ENCODE peak calls at places on chromosomes 2 and 18, in eight cellular contexts. One of them, this sample, is unnamed.

GRCh38 chr2:11343626-11344341 is 652 bp downstream of the ROCK2 start:
- DNase-seq in AG04450: no peak
- DNase-seq in transverse colon: peak; percentile 67
- DNase-seq in upper lobe of right lung: peak; percentile 80
- DNase-seq in mammary epithelial cell: peak; percentile 38
- DNase-seq in cardiac muscle cell: peak; percentile 72
- DNase-seq in right atrium auricular region: no peak
- DNase-seq in GM23338: peak; percentile 70
- DNase-seq in this sample: peak; percentile 18

GRCh38 chr18:7626922-7627440 is 59.9 kb downstream of the PTPRM start:
- DNase-seq in AG04450: peak; percentile 20
- DNase-seq in transverse colon: no peak
- DNase-seq in upper lobe of right lung: no peak
- DNase-seq in mammary epithelial cell: peak; percentile 65
- DNase-seq in cardiac muscle cell: no peak
- DNase-seq in right atrium auricular region: no peak
- DNase-seq in GM23338: peak; percentile 26
- DNase-seq in this sample: peak; percentile 51

GRCh38 chr2:70255637-70256314 is 2.2 kb upstream of the PCYOX1 start:
- DNase-seq in AG04450: no peak
- DNase-seq in transverse colon: no peak
- DNase-seq in upper lobe of right lung: no peak
- DNase-seq in mammary epithelial cell: no peak
- DNase-seq in cardiac muscle cell: no peak
- DNase-seq in right atrium auricular region: no peak
- DNase-seq in GM23338: no peak
- DNase-seq in this sample: no peak

GRCh38 chr18:70578480-70578879 is 289.6 kb downstream of the SOCS6 start:
- DNase-seq in AG04450: no peak
- DNase-seq in transverse colon: no peak
- DNase-seq in upper lobe of right lung: no peak
- DNase-seq in mammary epithelial cell: no peak
- DNase-seq in cardiac muscle cell: no peak
- DNase-seq in right atrium auricular region: no peak
- DNase-seq in GM23338: no peak
- DNase-seq in this sample: no peak

GRCh38 chr2:11068856-11069526 is 86.3 kb upstream of the SLC66A3 start:
- DNase-seq in AG04450: no peak
- DNase-seq in transverse colon: no peak
- DNase-seq in upper lobe of right lung: no peak
- DNase-seq in mammary epithelial cell: no peak
- DNase-seq in cardiac muscle cell: no peak
- DNase-seq in right atrium auricular region: no peak
- DNase-seq in GM23338: no peak
- DNase-seq in this sample: no peak

GRCh38 chr2:188367164-188367563 is 75.5 kb downstream of the GULP1 start:
- DNase-seq in AG04450: no peak
- DNase-seq in transverse colon: no peak
- DNase-seq in upper lobe of right lung: no peak
- DNase-seq in mammary epithelial cell: no peak
- DNase-seq in cardiac muscle cell: no peak
- DNase-seq in right atrium auricular region: no peak
- DNase-seq in GM23338: no peak
- DNase-seq in this sample: no peak

GRCh38 chr18:8052237-8052701 is 485.2 kb downstream of the PTPRM start:
- DNase-seq in AG04450: no peak
- DNase-seq in transverse colon: no peak
- DNase-seq in upper lobe of right lung: no peak
- DNase-seq in mammary epithelial cell: peak; percentile 36
- DNase-seq in cardiac muscle cell: no peak
- DNase-seq in right atrium auricular region: no peak
- DNase-seq in GM23338: peak; percentile 10
- DNase-seq in this sample: peak; percentile 42

GRCh38 chr2:74538881-74539339 is 9.2 kb downstream of the HTRA2 start:
- DNase-seq in AG04450: no peak
- DNase-seq in transverse colon: no peak
- DNase-seq in upper lobe of right lung: peak; percentile 39
- DNase-seq in mammary epithelial cell: no peak
- DNase-seq in cardiac muscle cell: no peak
- DNase-seq in right atrium auricular region: no peak
- DNase-seq in GM23338: no peak
- DNase-seq in this sample: no peak

GRCh38 chr2:238439093-238439849 is 12.5 kb downstream of the ASB1 start:
- DNase-seq in AG04450: peak; percentile 63
- DNase-seq in transverse colon: no peak
- DNase-seq in upper lobe of right lung: no peak
- DNase-seq in mammary epithelial cell: peak; percentile 100
- DNase-seq in cardiac muscle cell: no peak
- DNase-seq in right atrium auricular region: peak; percentile 81
- DNase-seq in GM23338: no peak
- DNase-seq in this sample: peak; percentile 98

GRCh38 chr2:6812857-6813530 is 52.7 kb downstream of the CMPK2 start:
- DNase-seq in AG04450: no peak
- DNase-seq in transverse colon: no peak
- DNase-seq in upper lobe of right lung: no peak
- DNase-seq in mammary epithelial cell: no peak
- DNase-seq in cardiac muscle cell: no peak
- DNase-seq in right atrium auricular region: no peak
- DNase-seq in GM23338: peak; percentile 43
- DNase-seq in this sample: no peak

GRCh38 chr2:177239934-177240600 is 24.5 kb downstream of the NFE2L2 start:
- DNase-seq in AG04450: no peak
- DNase-seq in transverse colon: peak; percentile 62
- DNase-seq in upper lobe of right lung: no peak
- DNase-seq in mammary epithelial cell: peak; percentile 52
- DNase-seq in cardiac muscle cell: no peak
- DNase-seq in right atrium auricular region: no peak
- DNase-seq in GM23338: no peak
- DNase-seq in this sample: no peak

GRCh38 chr2:68721482-68722071 is 13.0 kb upstream of the ARHGAP25 start:
- DNase-seq in AG04450: no peak
- DNase-seq in transverse colon: peak; percentile 35
- DNase-seq in upper lobe of right lung: no peak
- DNase-seq in mammary epithelial cell: no peak
- DNase-seq in cardiac muscle cell: no peak
- DNase-seq in right atrium auricular region: no peak
- DNase-seq in GM23338: no peak
- DNase-seq in this sample: no peak

GRCh38 chr2:68719912-68720311 is 14.7 kb upstream of the ARHGAP25 start:
- DNase-seq in AG04450: no peak
- DNase-seq in transverse colon: no peak
- DNase-seq in upper lobe of right lung: no peak
- DNase-seq in mammary epithelial cell: no peak
- DNase-seq in cardiac muscle cell: no peak
- DNase-seq in right atrium auricular region: no peak
- DNase-seq in GM23338: no peak
- DNase-seq in this sample: no peak

GRCh38 chr2:68726100-68726499 is 8.5 kb upstream of the ARHGAP25 start:
- DNase-seq in AG04450: no peak
- DNase-seq in transverse colon: no peak
- DNase-seq in upper lobe of right lung: no peak
- DNase-seq in mammary epithelial cell: no peak
- DNase-seq in cardiac muscle cell: no peak
- DNase-seq in right atrium auricular region: no peak
- DNase-seq in GM23338: no peak
- DNase-seq in this sample: no peak

GRCh38 chr2:68720665-68721064 is 13.9 kb upstream of the ARHGAP25 start:
- DNase-seq in AG04450: no peak
- DNase-seq in transverse colon: no peak
- DNase-seq in upper lobe of right lung: no peak
- DNase-seq in mammary epithelial cell: no peak
- DNase-seq in cardiac muscle cell: no peak
- DNase-seq in right atrium auricular region: no peak
- DNase-seq in GM23338: no peak
- DNase-seq in this sample: no peak

GRCh38 chr2:68722712-68723111 is 11.9 kb upstream of the ARHGAP25 start:
- DNase-seq in AG04450: no peak
- DNase-seq in transverse colon: no peak
- DNase-seq in upper lobe of right lung: no peak
- DNase-seq in mammary epithelial cell: no peak
- DNase-seq in cardiac muscle cell: no peak
- DNase-seq in right atrium auricular region: no peak
- DNase-seq in GM23338: peak; percentile 64
- DNase-seq in this sample: no peak
- H3K27ac ChIP-seq in AG04450: no peak overlapping the region
- H3K27ac ChIP-seq in transverse colon: no peak overlapping the region
- H3K27ac ChIP-seq in upper lobe of right lung: no peak overlapping the region
- H3K27ac ChIP-seq in mammary epithelial cell: no peak overlapping the region
- H3K27ac ChIP-seq in cardiac muscle cell: no peak overlapping the region
- H3K27ac ChIP-seq in right atrium auricular region: no peak overlapping the region
- H3K27ac ChIP-seq in GM23338: no peak overlapping the region
- H3K27ac ChIP-seq in this sample: no peak overlapping the region

GRCh38 chr2:98579926-98580325 is 28.4 kb downstream of the COA5 start:
- DNase-seq in AG04450: no peak
- DNase-seq in transverse colon: no peak
- DNase-seq in upper lobe of right lung: no peak
- DNase-seq in mammary epithelial cell: no peak
- DNase-seq in cardiac muscle cell: no peak
- DNase-seq in right atrium auricular region: peak; percentile 32
- DNase-seq in GM23338: no peak
- DNase-seq in this sample: no peak

GRCh38 chr2:98580656-98581284 is 27.5 kb downstream of the COA5 start:
- DNase-seq in AG04450: no peak
- DNase-seq in transverse colon: no peak
- DNase-seq in upper lobe of right lung: no peak
- DNase-seq in mammary epithelial cell: no peak
- DNase-seq in cardiac muscle cell: no peak
- DNase-seq in right atrium auricular region: no peak
- DNase-seq in GM23338: no peak
- DNase-seq in this sample: no peak

GRCh38 chr2:98576666-98577312 is 31.5 kb downstream of the COA5 start:
- DNase-seq in AG04450: no peak
- DNase-seq in transverse colon: no peak
- DNase-seq in upper lobe of right lung: no peak
- DNase-seq in mammary epithelial cell: no peak
- DNase-seq in cardiac muscle cell: no peak
- DNase-seq in right atrium auricular region: peak; percentile 38
- DNase-seq in GM23338: no peak
- DNase-seq in this sample: no peak

GRCh38 chr2:98578231-98578630 is 30.1 kb downstream of the COA5 start:
- DNase-seq in AG04450: no peak
- DNase-seq in transverse colon: no peak
- DNase-seq in upper lobe of right lung: no peak
- DNase-seq in mammary epithelial cell: no peak
- DNase-seq in cardiac muscle cell: no peak
- DNase-seq in right atrium auricular region: peak; percentile 36
- DNase-seq in GM23338: no peak
- DNase-seq in this sample: no peak

DNA sequence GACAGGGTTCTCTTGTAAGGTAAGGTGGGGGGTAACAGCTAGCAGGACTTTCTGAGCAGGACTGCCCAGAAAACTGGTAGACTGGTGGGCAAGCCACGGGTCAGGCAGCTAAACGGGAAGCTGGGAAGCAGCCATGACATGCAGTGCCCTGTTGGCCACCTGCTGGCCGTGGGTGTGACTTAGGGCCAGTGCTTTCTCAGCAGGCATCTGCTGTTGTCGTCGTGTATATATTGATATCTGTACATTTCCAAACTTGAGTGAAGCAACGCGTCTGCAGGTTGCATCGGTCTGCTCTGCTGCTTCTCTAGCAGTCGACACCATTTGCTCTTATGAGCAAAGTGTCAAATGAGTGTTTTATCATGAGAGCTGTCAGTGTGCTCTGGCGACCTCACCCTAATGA is 31.0 kb downstream of the COA5 start:
- DNase-seq in AG04450: no peak
- DNase-seq in transverse colon: no peak
- DNase-seq in upper lobe of right lung: no peak
- DNase-seq in mammary epithelial cell: no peak
- DNase-seq in cardiac muscle cell: peak; percentile 22
- DNase-seq in right atrium auricular region: peak; percentile 48
- DNase-seq in GM23338: no peak
- DNase-seq in this sample: no peak
- TF ChIP-seq CTCF in AG04450: peak; percentile 16
- TF ChIP-seq CTCF in transverse colon: no peak
- TF ChIP-seq CTCF in upper lobe of right lung: no peak
- TF ChIP-seq CTCF in mammary epithelial cell: no peak
- TF ChIP-seq CTCF in cardiac muscle cell: peak; percentile 11
- TF ChIP-seq CTCF in right atrium auricular region: peak; percentile 51
- TF ChIP-seq CTCF in GM23338: no peak
- TF ChIP-seq CTCF in this sample: peak; percentile 45

DNA sequence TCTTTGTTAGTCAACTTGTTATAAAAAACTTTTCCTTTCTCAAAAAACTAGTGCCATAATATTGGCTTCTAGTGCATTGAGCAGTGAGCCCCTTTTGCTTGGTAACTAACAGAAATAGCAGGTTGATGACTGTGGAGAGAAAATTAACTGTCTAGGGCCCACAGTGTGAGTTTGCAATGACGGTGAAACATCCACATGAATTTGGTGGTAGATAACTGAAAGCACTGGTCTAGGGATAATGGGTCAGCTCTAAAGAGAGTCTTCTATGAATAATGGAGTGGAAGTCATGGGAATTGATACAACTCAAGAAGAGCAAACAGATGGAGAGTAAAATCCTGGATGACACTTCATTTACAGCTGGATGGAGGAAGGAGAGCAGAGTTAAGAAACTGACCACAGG is 245.4 kb downstream of the METTL4 start:
- DNase-seq in AG04450: no peak
- DNase-seq in transverse colon: no peak
- DNase-seq in upper lobe of right lung: no peak
- DNase-seq in mammary epithelial cell: no peak
- DNase-seq in cardiac muscle cell: no peak
- DNase-seq in right atrium auricular region: no peak
- DNase-seq in GM23338: no peak
- DNase-seq in this sample: no peak
- H3K27me3 ChIP-seq in AG04450: no peaks in the 10 kb centered on the region
- H3K27me3 ChIP-seq in transverse colon: no peaks in the 10 kb centered on the region
- H3K27me3 ChIP-seq in upper lobe of right lung: no peaks in the 10 kb centered on the region
- H3K27me3 ChIP-seq in mammary epithelial cell: no peaks in the 10 kb centered on the region
- H3K27me3 ChIP-seq in cardiac muscle cell: no peaks in the 10 kb centered on the region
- H3K27me3 ChIP-seq in right atrium auricular region: no peaks in the 10 kb centered on the region
- H3K27me3 ChIP-seq in GM23338: no peaks in the 10 kb centered on the region
- H3K27me3 ChIP-seq in this sample: no peaks in the 10 kb centered on the region

GRCh38 chr18:62342884-62343283 is 17.8 kb downstream of the TNFRSF11A start:
- DNase-seq in AG04450: no peak
- DNase-seq in transverse colon: no peak
- DNase-seq in upper lobe of right lung: no peak
- DNase-seq in mammary epithelial cell: no peak
- DNase-seq in cardiac muscle cell: no peak
- DNase-seq in right atrium auricular region: no peak
- DNase-seq in GM23338: no peak
- DNase-seq in this sample: no peak

GRCh38 chr18:62348474-62348873 is 23.4 kb downstream of the TNFRSF11A start:
- DNase-seq in AG04450: no peak
- DNase-seq in transverse colon: no peak
- DNase-seq in upper lobe of right lung: no peak
- DNase-seq in mammary epithelial cell: no peak
- DNase-seq in cardiac muscle cell: no peak
- DNase-seq in right atrium auricular region: no peak
- DNase-seq in GM23338: no peak
- DNase-seq in this sample: no peak

GRCh38 chr18:62345909-62346308 is 20.8 kb downstream of the TNFRSF11A start:
- DNase-seq in AG04450: no peak
- DNase-seq in transverse colon: no peak
- DNase-seq in upper lobe of right lung: no peak
- DNase-seq in mammary epithelial cell: no peak
- DNase-seq in cardiac muscle cell: no peak
- DNase-seq in right atrium auricular region: no peak
- DNase-seq in GM23338: no peak
- DNase-seq in this sample: no peak

GRCh38 chr18:62347091-62347506 is 22.0 kb downstream of the TNFRSF11A start:
- DNase-seq in AG04450: no peak
- DNase-seq in transverse colon: no peak
- DNase-seq in upper lobe of right lung: no peak
- DNase-seq in mammary epithelial cell: no peak
- DNase-seq in cardiac muscle cell: no peak
- DNase-seq in right atrium auricular region: no peak
- DNase-seq in GM23338: peak; percentile 44
- DNase-seq in this sample: peak; percentile 21

GRCh38 chr18:62346327-62347090 is 21.4 kb downstream of the TNFRSF11A start:
- DNase-seq in AG04450: no peak
- DNase-seq in transverse colon: no peak
- DNase-seq in upper lobe of right lung: no peak
- DNase-seq in mammary epithelial cell: no peak
- DNase-seq in cardiac muscle cell: no peak
- DNase-seq in right atrium auricular region: no peak
- DNase-seq in GM23338: peak; percentile 47
- DNase-seq in this sample: no peak
- H3K27ac ChIP-seq in AG04450: no peak overlapping the region
- H3K27ac ChIP-seq in transverse colon: peak overlapping the region; percentile 37
- H3K27ac ChIP-seq in upper lobe of right lung: no peak overlapping the region
- H3K27ac ChIP-seq in mammary epithelial cell: no peak overlapping the region
- H3K27ac ChIP-seq in cardiac muscle cell: no peak overlapping the region
- H3K27ac ChIP-seq in right atrium auricular region: no peak overlapping the region
- H3K27ac ChIP-seq in GM23338: peak overlapping the region; percentile 30
- H3K27ac ChIP-seq in this sample: no peak overlapping the region